ENCODE peak calls at places on chromosomes 13 and 19, in nine cellular contexts. M is fibroblast of lung, J is GM23338, E is H9, I is mesendoderm, W is OCI-LY7, R is astrocyte, Z is GM23248, P is neural progenitor cell. T is an unnamed sample.

GRCh38 chr19:48632692-48633147 is 4.5 kb downstream of the DBP start:
- DNase-seq in R (no peak), Z (peak; percentile 71), I (no peak), W (no peak), J (no peak), E (no peak), P (no peak), M (peak; percentile 51), T (peak; percentile 86)

GRCh38 chr19:4913996-4914735 is 4.9 kb downstream of the UHRF1 start:
- DNase-seq in J (no peak), R (peak; percentile 49), W (no peak), M (peak; percentile 65), P (no peak), E (no peak), I (peak; percentile 51), Z (peak; percentile 43), T (no peak)

GRCh38 chr19:430701-431100 is 21.8 kb upstream of the C2CD4C start:
- DNase-seq in E (no peak), Z (no peak), I (no peak), P (no peak), J (no peak), M (no peak), W (no peak), R (no peak), T (no peak)

GRCh38 chr13:50275392-50276063 is 260.3 kb downstream of the KCNRG start:
- DNase-seq in W (no peak), J (no peak), Z (peak; percentile 21), E (no peak), R (no peak), P (no peak), M (no peak), I (no peak), T (peak; percentile 52)

GRCh38 chr19:44684892-44685847 is 13.8 kb upstream of the CEACAM16 start:
- DNase-seq in P (peak; percentile 28), Z (peak; percentile 93), W (no peak), R (peak; percentile 96), I (peak; percentile 91), M (peak; percentile 96), J (peak; percentile 60), E (peak; percentile 51), T (peak; percentile 51)

GRCh38 chr13:60838581-60838980 is 441.6 kb downstream of the TDRD3 start:
- DNase-seq in Z (no peak), R (peak; percentile 8), J (no peak), M (peak; percentile 3), E (no peak), P (no peak), I (no peak), W (no peak), T (no peak)

GRCh38 chr19:47469719-47470118 is 2.0 kb downstream of the SLC8A2 start:
- DNase-seq in W (no peak), E (no peak), Z (no peak), R (no peak), M (no peak), J (no peak), P (no peak), I (no peak), T (no peak)

GRCh38 chr19:329876-330275 is 14.7 kb downstream of the MIER2 start:
- DNase-seq in P (no peak), E (peak; percentile 16), J (no peak), I (no peak), Z (no peak), W (no peak), M (no peak), R (no peak), T (no peak)

GRCh38 chr13:101916758-101917474 is 464.4 kb downstream of the ITGBL1 start:
- DNase-seq in W (no peak), R (no peak), M (no peak), I (no peak), P (peak; percentile 40), E (no peak), Z (no peak), J (peak; percentile 13), T (no peak)

GRCh38 chr19:4707956-4708650 is 15.5 kb downstream of the DPP9 start:
- DNase-seq in E (no peak), R (peak; percentile 69), Z (peak; percentile 61), I (no peak), J (no peak), P (no peak), M (peak; percentile 80), W (no peak), T (peak; percentile 24)

GRCh38 chr19:33661336-33661735 is 39.6 kb downstream of the CHST8 start:
- DNase-seq in P (no peak), M (no peak), I (no peak), W (no peak), R (no peak), Z (no peak), E (no peak), J (no peak), T (no peak)

GRCh38 chr13:75326173-75327131 is 155.5 kb downstream of the TBC1D4 start:
- DNase-seq in I (peak; percentile 91), W (no peak), Z (peak; percentile 8), R (peak; percentile 61), P (no peak), M (peak; percentile 60), J (no peak), E (no peak), T (peak; percentile 47)

GRCh38 chr19:17210296-17210695 is 4.9 kb upstream of the USE1 start:
- DNase-seq in M (no peak), P (no peak), E (no peak), Z (peak; percentile 47), J (no peak), W (no peak), R (no peak), I (no peak), T (no peak)

GRCh38 chr13:43303040-43303729 is 279.8 kb downstream of the DNAJC15 start:
- DNase-seq in M (peak; percentile 58), R (peak; percentile 42), Z (peak; percentile 72), J (peak; percentile 82), E (peak; percentile 73), P (peak; percentile 82), I (peak; percentile 81), W (peak; percentile 19), T (peak; percentile 23)

GRCh38 chr13:91647361-91647970 is 249.0 kb downstream of the GPC5 start:
- DNase-seq in I (peak; percentile 80), R (peak; percentile 36), M (peak; percentile 53), Z (peak; percentile 5), J (peak; percentile 83), W (peak; percentile 72), P (peak; percentile 60), E (peak; percentile 82), T (no peak)

GRCh38 chr13:69010789-69011188 is 1096.8 kb upstream of the ATXN8OS start:
- DNase-seq in E (no peak), P (no peak), J (no peak), R (no peak), M (no peak), I (no peak), Z (no peak), W (no peak), T (no peak)

GRCh38 chr19:17289489-17289888 is 7.8 kb downstream of the ANKLE1 start:
- DNase-seq in P (peak; percentile 92), Z (peak; percentile 85), R (peak; percentile 85), I (peak; percentile 97), M (peak; percentile 90), E (peak; percentile 91), J (peak; percentile 96), W (peak; percentile 80), T (no peak)

GRCh38 chr13:99528547-99528946 is 27.3 kb downstream of the TM9SF2 start:
- DNase-seq in W (peak; percentile 18), M (no peak), E (no peak), R (no peak), I (no peak), J (no peak), P (peak; percentile 8), Z (no peak), T (no peak)

GRCh38 chr19:7639863-7640348 is 3.0 kb downstream of the STXBP2 start:
- DNase-seq in W (no peak), R (no peak), P (no peak), I (no peak), Z (no peak), E (no peak), J (no peak), M (no peak), T (no peak)

GRCh38 chr13:93375491-93375890 is 148.9 kb downstream of the GPC6 start:
- DNase-seq in R (no peak), W (no peak), M (no peak), I (no peak), Z (no peak), E (no peak), J (no peak), P (no peak), T (no peak)
- H3K79me2 ChIP-seq in R (peaks cover 5% of the 10 kb centered on the region), W (no peaks in the 10 kb centered on the region), M (no peaks in the 10 kb centered on the region), I (peaks cover 2% of the 10 kb centered on the region), Z (no peaks in the 10 kb centered on the region), E (peaks cover 1% of the 10 kb centered on the region), J (peaks cover 16% of the 10 kb centered on the region), P (no peaks in the 10 kb centered on the region), T (no peaks in the 10 kb centered on the region)

DNA sequence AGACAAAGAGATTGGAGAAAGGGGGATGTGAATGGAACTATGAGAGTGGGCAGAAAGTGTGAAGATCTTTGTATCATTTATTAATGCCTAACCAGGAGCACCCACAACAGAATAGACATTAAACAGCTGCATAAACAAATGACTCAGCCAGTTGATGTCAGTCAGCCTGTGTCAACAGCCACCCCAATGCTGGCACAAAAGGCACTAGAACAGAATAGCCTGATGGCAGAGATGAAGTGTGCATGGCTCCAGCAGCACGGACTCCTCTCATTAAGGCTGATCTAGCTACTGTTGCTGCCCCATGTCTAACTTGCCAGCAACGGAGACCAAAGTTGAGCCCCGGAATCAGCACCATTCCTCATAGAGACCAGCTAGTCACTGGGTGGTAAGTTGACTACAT is 7.8 kb downstream of the CPB2 start:
- DNase-seq in W (no peak), I (no peak), J (no peak), R (no peak), E (no peak), M (no peak), P (no peak), Z (no peak), T (no peak)
- H3K79me2 ChIP-seq in W (no peaks in the 10 kb centered on the region), I (no peaks in the 10 kb centered on the region), J (no peaks in the 10 kb centered on the region), R (no peaks in the 10 kb centered on the region), E (no peaks in the 10 kb centered on the region), M (no peaks in the 10 kb centered on the region), P (no peaks in the 10 kb centered on the region), Z (no peaks in the 10 kb centered on the region), T (no peaks in the 10 kb centered on the region)

GRCh38 chr19:52673014-52673413 is 34.9 kb upstream of the ZNF83 start:
- DNase-seq in Z (no peak), R (no peak), W (no peak), E (no peak), P (no peak), M (peak; percentile 13), J (no peak), I (no peak), T (no peak)
- H3K79me2 ChIP-seq in Z (peaks cover 87% of the 10 kb centered on the region), R (peaks cover 60% of the 10 kb centered on the region), W (peaks cover 42% of the 10 kb centered on the region), E (no peaks in the 10 kb centered on the region), P (peaks cover 36% of the 10 kb centered on the region), M (peaks cover 24% of the 10 kb centered on the region), J (no peaks in the 10 kb centered on the region), I (no peaks in the 10 kb centered on the region), T (peaks cover 75% of the 10 kb centered on the region)

DNA sequence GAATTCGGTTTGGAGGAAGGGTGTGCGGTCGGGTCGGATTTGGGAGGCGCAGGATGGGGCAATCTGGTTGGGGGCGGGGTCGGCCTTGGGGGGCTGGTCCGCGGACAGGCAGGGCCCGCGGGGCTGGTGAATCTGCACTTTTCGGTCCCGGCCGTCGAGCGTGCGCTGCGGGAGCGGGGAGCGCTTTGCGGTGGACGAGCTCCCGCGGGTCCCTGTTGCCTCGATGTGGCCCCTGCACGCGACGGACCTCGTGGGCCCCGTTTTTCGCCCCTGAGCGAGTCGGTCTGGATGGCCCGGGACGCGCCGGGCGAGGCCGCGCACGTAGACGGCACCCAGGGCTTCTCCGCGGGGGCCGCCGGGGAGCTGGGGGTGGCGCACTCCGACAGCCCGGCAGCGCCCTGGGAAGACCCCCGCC is 11.8 kb downstream of the PEAK3 start:
- DNase-seq in M (no peak), E (no peak), W (peak; percentile 48), P (peak; percentile 37), Z (peak; percentile 64), I (no peak), J (no peak), R (no peak), T (no peak)
- H3K79me2 ChIP-seq in M (peaks cover 53% of the 10 kb centered on the region), E (peaks cover 24% of the 10 kb centered on the region), W (peaks cover 60% of the 10 kb centered on the region), P (peaks cover 57% of the 10 kb centered on the region), Z (peaks cover 73% of the 10 kb centered on the region), I (peaks cover 38% of the 10 kb centered on the region), J (peaks cover 47% of the 10 kb centered on the region), R (peaks cover 57% of the 10 kb centered on the region), T (peaks cover 57% of the 10 kb centered on the region)